ENCODE peak calls at places on chromosomes 12 and 14, in seven cellular contexts. One of them, this sample, is unnamed.

GRCh38 chr12:83473408-83474095 is 786.8 kb downstream of the TMTC2 start:
- DNase-seq in GM12878: peak; percentile 26
- DNase-seq in HepG2: no peak
- DNase-seq in K562: no peak
- DNase-seq in SK-N-SH: no peak
- DNase-seq in GM12892: no peak
- DNase-seq in H1: no peak
- DNase-seq in this sample: no peak

GRCh38 chr14:37623552-37623951 is 28.1 kb downstream of the TTC6 start:
- DNase-seq in GM12878: no peak
- DNase-seq in HepG2: no peak
- DNase-seq in K562: no peak
- DNase-seq in SK-N-SH: no peak
- DNase-seq in GM12892: no peak
- DNase-seq in H1: no peak
- DNase-seq in this sample: no peak

GRCh38 chr14:91896419-91896818 is 29.1 kb upstream of the TC2N start:
- DNase-seq in GM12878: no peak
- DNase-seq in HepG2: no peak
- DNase-seq in K562: no peak
- DNase-seq in SK-N-SH: no peak
- DNase-seq in GM12892: no peak
- DNase-seq in H1: no peak
- DNase-seq in this sample: no peak

GRCh38 chr14:51704465-51705050 is 52.8 kb downstream of the FRMD6 start:
- DNase-seq in GM12878: no peak
- DNase-seq in HepG2: no peak
- DNase-seq in K562: no peak
- DNase-seq in SK-N-SH: no peak
- DNase-seq in GM12892: no peak
- DNase-seq in H1: no peak
- DNase-seq in this sample: no peak

GRCh38 chr12:102631274-102631673 is 150.9 kb upstream of the IGF1 start:
- DNase-seq in GM12878: no peak
- DNase-seq in HepG2: no peak
- DNase-seq in K562: no peak
- DNase-seq in SK-N-SH: no peak
- DNase-seq in GM12892: no peak
- DNase-seq in H1: no peak
- DNase-seq in this sample: no peak

GRCh38 chr14:68683326-68683725 is 109.5 kb downstream of the ZFP36L1 start:
- DNase-seq in GM12878: no peak
- DNase-seq in HepG2: no peak
- DNase-seq in K562: no peak
- DNase-seq in SK-N-SH: no peak
- DNase-seq in GM12892: no peak
- DNase-seq in H1: no peak
- DNase-seq in this sample: no peak

GRCh38 chr14:78007160-78007559 is 163.0 kb upstream of the NRXN3 start:
- DNase-seq in GM12878: no peak
- DNase-seq in HepG2: no peak
- DNase-seq in K562: no peak
- DNase-seq in SK-N-SH: no peak
- DNase-seq in GM12892: no peak
- DNase-seq in H1: no peak
- DNase-seq in this sample: no peak

GRCh38 chr12:77615331-77615730 is 215.4 kb upstream of the NAV3 start:
- DNase-seq in GM12878: no peak
- DNase-seq in HepG2: no peak
- DNase-seq in K562: no peak
- DNase-seq in SK-N-SH: no peak
- DNase-seq in GM12892: no peak
- DNase-seq in H1: no peak
- DNase-seq in this sample: no peak

GRCh38 chr12:54935235-54935951 is 49.2 kb downstream of the TESPA1 start:
- DNase-seq in GM12878: peak; percentile 60
- DNase-seq in HepG2: peak; percentile 2
- DNase-seq in K562: peak; percentile 49
- DNase-seq in SK-N-SH: no peak
- DNase-seq in GM12892: peak; percentile 25
- DNase-seq in H1: no peak
- DNase-seq in this sample: peak; percentile 21

GRCh38 chr14:104438166-104438887 is 141.2 kb upstream of the C14orf180 start:
- DNase-seq in GM12878: no peak
- DNase-seq in HepG2: no peak
- DNase-seq in K562: no peak
- DNase-seq in SK-N-SH: peak; percentile 22
- DNase-seq in GM12892: no peak
- DNase-seq in H1: no peak
- DNase-seq in this sample: no peak

GRCh38 chr12:75208851-75209781 is 523 bp downstream of the KCNC2 start:
- DNase-seq in GM12878: no peak
- DNase-seq in HepG2: no peak
- DNase-seq in K562: no peak
- DNase-seq in SK-N-SH: peak; percentile 46
- DNase-seq in GM12892: no peak
- DNase-seq in H1: no peak
- DNase-seq in this sample: no peak

GRCh38 chr12:89707992-89708792 is 446 bp downstream of the ATP2B1 start:
- DNase-seq in GM12878: no peak
- DNase-seq in HepG2: no peak
- DNase-seq in K562: peak; percentile 65
- DNase-seq in SK-N-SH: peak; percentile 56
- DNase-seq in GM12892: peak; percentile 18
- DNase-seq in H1: no peak
- DNase-seq in this sample: no peak

GRCh38 chr12:112978163-112979081 is at the start of gene OAS2:
- DNase-seq in GM12878: peak; percentile 94
- DNase-seq in HepG2: peak; percentile 12
- DNase-seq in K562: no peak
- DNase-seq in SK-N-SH: no peak
- DNase-seq in GM12892: peak; percentile 68
- DNase-seq in H1: no peak
- DNase-seq in this sample: peak; percentile 69

GRCh38 chr14:44699391-44699790 is 192.3 kb upstream of the FSCB start:
- DNase-seq in GM12878: no peak
- DNase-seq in HepG2: no peak
- DNase-seq in K562: no peak
- DNase-seq in SK-N-SH: no peak
- DNase-seq in GM12892: no peak
- DNase-seq in H1: no peak
- DNase-seq in this sample: no peak

GRCh38 chr12:122967151-122967550 is 888 bp upstream of the ABCB9 start:
- DNase-seq in GM12878: no peak
- DNase-seq in HepG2: no peak
- DNase-seq in K562: no peak
- DNase-seq in SK-N-SH: no peak
- DNase-seq in GM12892: no peak
- DNase-seq in H1: no peak
- DNase-seq in this sample: no peak

GRCh38 chr12:51520576-51521325 is 70.3 kb upstream of the SCN8A start:
- DNase-seq in GM12878: no peak
- DNase-seq in HepG2: no peak
- DNase-seq in K562: no peak
- DNase-seq in SK-N-SH: no peak
- DNase-seq in GM12892: no peak
- DNase-seq in H1: no peak
- DNase-seq in this sample: no peak

GRCh38 chr12:70543444-70543843 is 93.8 kb downstream of the PTPRB start:
- DNase-seq in GM12878: no peak
- DNase-seq in HepG2: peak; percentile 41
- DNase-seq in K562: no peak
- DNase-seq in SK-N-SH: no peak
- DNase-seq in GM12892: no peak
- DNase-seq in H1: no peak
- DNase-seq in this sample: no peak

GRCh38 chr12:104057771-104058197 is 6.5 kb upstream of the HCFC2 start:
- DNase-seq in GM12878: no peak
- DNase-seq in HepG2: no peak
- DNase-seq in K562: peak; percentile 19
- DNase-seq in SK-N-SH: peak; percentile 40
- DNase-seq in GM12892: no peak
- DNase-seq in H1: no peak
- DNase-seq in this sample: no peak

GRCh38 chr12:122813310-122813713 is 21.9 kb upstream of the HIP1R start:
- DNase-seq in GM12878: peak; percentile 49
- DNase-seq in HepG2: no peak
- DNase-seq in K562: no peak
- DNase-seq in SK-N-SH: no peak
- DNase-seq in GM12892: no peak
- DNase-seq in H1: no peak
- DNase-seq in this sample: no peak

GRCh38 chr12:8828514-8829127 is 6.2 kb downstream of the A2ML1 start:
- DNase-seq in GM12878: no peak
- DNase-seq in HepG2: no peak
- DNase-seq in K562: no peak
- DNase-seq in SK-N-SH: no peak
- DNase-seq in GM12892: no peak
- DNase-seq in H1: no peak
- DNase-seq in this sample: no peak

GRCh38 chr12:5997260-5997659 is 52.2 kb upstream of the ANO2 start:
- DNase-seq in GM12878: no peak
- DNase-seq in HepG2: no peak
- DNase-seq in K562: no peak
- DNase-seq in SK-N-SH: no peak
- DNase-seq in GM12892: no peak
- DNase-seq in H1: no peak
- DNase-seq in this sample: no peak

GRCh38 chr14:100221419-100222218 is 17.3 kb upstream of the YY1 start:
- DNase-seq in GM12878: no peak
- DNase-seq in HepG2: peak; percentile 77
- DNase-seq in K562: peak; percentile 13
- DNase-seq in SK-N-SH: no peak
- DNase-seq in GM12892: peak; percentile 45
- DNase-seq in H1: no peak
- DNase-seq in this sample: no peak
- TF ChIP-seq TAF1 in GM12878: peak; percentile 53
- TF ChIP-seq TAF1 in HepG2: peak; percentile 27
- TF ChIP-seq TAF1 in K562: no peak
- TF ChIP-seq TAF1 in SK-N-SH: no peak
- TF ChIP-seq TAF1 in GM12892: no peak
- TF ChIP-seq TAF1 in H1: peak; percentile 32
- TF ChIP-seq TAF1 in this sample: peak; percentile 57

GRCh38 chr12:28611115-28611435 is 420.8 kb downstream of the CCDC91 start:
- DNase-seq in GM12878: no peak
- DNase-seq in HepG2: no peak
- DNase-seq in K562: no peak
- DNase-seq in SK-N-SH: no peak
- DNase-seq in GM12892: no peak
- DNase-seq in H1: no peak
- DNase-seq in this sample: no peak

GRCh38 chr12:28606967-28607557 is 416.8 kb downstream of the CCDC91 start:
- DNase-seq in GM12878: no peak
- DNase-seq in HepG2: no peak
- DNase-seq in K562: no peak
- DNase-seq in SK-N-SH: no peak
- DNase-seq in GM12892: no peak
- DNase-seq in H1: no peak
- DNase-seq in this sample: no peak

GRCh38 chr12:28610401-28611114 is 420.3 kb downstream of the CCDC91 start:
- DNase-seq in GM12878: no peak
- DNase-seq in HepG2: no peak
- DNase-seq in K562: no peak
- DNase-seq in SK-N-SH: no peak
- DNase-seq in GM12892: no peak
- DNase-seq in H1: no peak
- DNase-seq in this sample: no peak

DNA sequence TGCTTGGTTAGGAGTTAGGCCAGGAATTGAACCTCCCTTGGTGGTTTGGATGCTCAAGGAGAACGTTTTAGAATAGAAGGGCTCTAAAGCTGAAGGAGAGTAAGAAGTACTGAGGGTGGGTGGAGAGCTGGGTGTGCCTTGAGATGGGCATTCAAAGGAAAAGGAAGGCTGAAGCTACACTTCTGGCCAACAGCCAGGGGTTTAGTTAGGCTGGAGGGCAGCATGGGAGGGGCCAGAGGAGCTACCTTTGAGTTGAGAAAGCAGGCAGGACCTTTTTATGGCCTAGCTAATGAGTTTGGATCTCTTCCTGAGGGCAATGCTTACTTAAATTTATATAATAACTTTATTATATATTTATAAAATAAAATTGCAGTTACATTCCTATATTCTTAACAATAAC is 421.2 kb downstream of the CCDC91 start:
- DNase-seq in GM12878: no peak
- DNase-seq in HepG2: no peak
- DNase-seq in K562: no peak
- DNase-seq in SK-N-SH: no peak
- DNase-seq in GM12892: no peak
- DNase-seq in H1: no peak
- DNase-seq in this sample: no peak
- TF ChIP-seq TAF1 in GM12878: no peak
- TF ChIP-seq TAF1 in HepG2: no peak
- TF ChIP-seq TAF1 in K562: no peak
- TF ChIP-seq TAF1 in SK-N-SH: no peak
- TF ChIP-seq TAF1 in GM12892: no peak
- TF ChIP-seq TAF1 in H1: no peak
- TF ChIP-seq TAF1 in this sample: no peak

DNA sequence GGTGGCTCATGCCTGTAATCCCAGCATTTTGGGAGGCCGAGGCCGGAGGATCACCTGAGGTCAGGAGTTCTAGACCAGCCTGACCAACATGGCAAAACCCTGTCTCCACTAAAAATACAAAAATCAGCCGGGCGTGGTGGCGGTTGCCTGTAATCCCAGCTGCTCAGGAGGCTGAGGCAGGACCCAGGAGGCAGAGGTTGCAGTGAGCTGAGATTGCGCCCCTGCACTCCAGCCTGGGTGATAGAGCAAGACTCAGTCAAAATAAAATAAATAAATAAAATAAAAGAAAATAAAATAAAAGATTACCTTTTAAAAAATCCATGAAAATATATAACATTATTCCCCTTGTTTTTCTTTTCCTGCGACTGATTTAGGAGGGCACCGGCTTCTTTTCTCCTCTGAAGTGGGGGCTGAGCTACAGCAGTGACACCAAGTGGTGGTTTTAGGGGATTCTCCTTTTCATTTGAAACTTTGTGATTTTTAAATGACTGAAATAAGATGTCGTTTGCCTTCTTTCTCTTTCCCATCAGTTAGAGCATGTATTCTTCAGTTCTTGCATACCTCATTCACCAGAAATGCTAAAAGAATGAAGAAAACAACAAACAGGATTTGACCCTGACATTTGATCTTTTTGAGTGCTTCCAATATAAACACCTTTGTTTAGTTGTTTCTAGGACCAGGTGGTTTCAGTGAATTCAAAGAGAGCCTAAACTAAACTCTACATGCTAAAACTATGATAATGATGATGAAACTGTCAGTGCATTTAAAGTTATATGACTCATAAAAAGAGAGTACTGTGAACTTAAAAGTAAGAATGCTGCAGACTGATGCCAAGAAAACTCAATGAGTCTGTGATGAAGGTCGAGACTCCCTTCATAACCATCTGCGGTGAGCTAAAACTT is 22.6 kb upstream of the PKP2 start:
- DNase-seq in GM12878: no peak
- DNase-seq in HepG2: peak; percentile 37
- DNase-seq in K562: peak; percentile 19
- DNase-seq in SK-N-SH: peak; percentile 66
- DNase-seq in GM12892: no peak
- DNase-seq in H1: no peak
- DNase-seq in this sample: no peak
- TF ChIP-seq TAF1 in GM12878: no peak
- TF ChIP-seq TAF1 in HepG2: no peak
- TF ChIP-seq TAF1 in K562: no peak
- TF ChIP-seq TAF1 in SK-N-SH: no peak
- TF ChIP-seq TAF1 in GM12892: no peak
- TF ChIP-seq TAF1 in H1: no peak
- TF ChIP-seq TAF1 in this sample: no peak

GRCh38 chr14:58540693-58541092 is 97.1 kb upstream of the DACT1 start:
- DNase-seq in GM12878: no peak
- DNase-seq in HepG2: no peak
- DNase-seq in K562: no peak
- DNase-seq in SK-N-SH: no peak
- DNase-seq in GM12892: no peak
- DNase-seq in H1: no peak
- DNase-seq in this sample: no peak
- TF ChIP-seq TAF1 in GM12878: no peak
- TF ChIP-seq TAF1 in HepG2: no peak
- TF ChIP-seq TAF1 in K562: no peak
- TF ChIP-seq TAF1 in SK-N-SH: no peak
- TF ChIP-seq TAF1 in GM12892: no peak
- TF ChIP-seq TAF1 in H1: no peak
- TF ChIP-seq TAF1 in this sample: no peak